ENCODE peak calls at places on chromosomes 16 and 17, in six cellular contexts. G is A549, Q is IMR-90, P is HCT116, R is GM12878, A is SK-N-SH. X is an unnamed sample.

GRCh38 chr16:28218109-28218508 is 6.3 kb upstream of the XPO6 start:
- DNase-seq in Q (peak; percentile 52), G (no peak), R (no peak), P (peak; percentile 47), A (no peak), X (no peak)

GRCh38 chr17:41620583-41621434 is 3.6 kb downstream of the KRT17 start:
- DNase-seq in P (no peak), G (no peak), R (no peak), Q (no peak), A (no peak), X (no peak)

GRCh38 chr16:11583171-11583570 is 3.5 kb downstream of the LITAF start:
- DNase-seq in R (no peak), G (no peak), A (no peak), P (no peak), Q (peak; percentile 72), X (no peak)

GRCh38 chr17:70661342-70662222 is 492.2 kb downstream of the KCNJ2 start:
- DNase-seq in A (no peak), Q (peak; percentile 12), G (peak; percentile 15), P (no peak), R (no peak), X (no peak)

GRCh38 chr16:29687755-29688154 is 8.8 kb downstream of the QPRT start:
- DNase-seq in Q (no peak), A (no peak), R (no peak), P (no peak), G (no peak), X (no peak)

GRCh38 chr16:66913081-66913480 is 5.6 kb downstream of the CDH16 start:
- DNase-seq in R (no peak), A (no peak), Q (no peak), G (no peak), P (no peak), X (no peak)

GRCh38 chr17:81870155-81870977 is 771 bp downstream of the ARHGDIA start:
- DNase-seq in P (no peak), R (no peak), G (no peak), A (peak; percentile 74), Q (peak; percentile 69), X (peak; percentile 62)

GRCh38 chr16:88701541-88702363 is 4.5 kb downstream of the RNF166 start:
- DNase-seq in R (no peak), A (no peak), Q (no peak), G (no peak), P (no peak), X (no peak)

GRCh38 chr17:74325743-74326379 is at the start of gene KIF19:
- DNase-seq in Q (no peak), G (no peak), A (peak; percentile 91), P (no peak), R (no peak), X (peak; percentile 80)

GRCh38 chr17:15475620-15476354 is 8.4 kb upstream of the CDRT4 start:
- DNase-seq in A (no peak), G (no peak), P (no peak), R (no peak), Q (peak; percentile 62), X (no peak)

GRCh38 chr17:49935526-49936210 is 33.3 kb upstream of the DLX4 start:
- DNase-seq in A (no peak), Q (no peak), R (no peak), G (no peak), P (no peak), X (no peak)

GRCh38 chr17:55446581-55447205 is 25.1 kb upstream of the MMD start:
- DNase-seq in G (no peak), A (no peak), Q (no peak), R (no peak), P (no peak), X (no peak)

GRCh38 chr17:67053438-67054000 is 9.2 kb downstream of the CACNG1 start:
- DNase-seq in P (no peak), Q (no peak), G (no peak), R (no peak), A (peak; percentile 30), X (no peak)

GRCh38 chr16:28193530-28194423 is 18.0 kb downstream of the XPO6 start:
- DNase-seq in R (no peak), P (no peak), Q (peak; percentile 98), A (no peak), G (no peak), X (no peak)

GRCh38 chr17:47969975-47970724 is 763 bp upstream of the CDK5RAP3 start:
- DNase-seq in Q (no peak), A (no peak), R (no peak), G (no peak), P (no peak), X (no peak)

GRCh38 chr17:47966079-47966519 is 4.8 kb upstream of the CDK5RAP3 start:
- DNase-seq in G (no peak), P (no peak), R (no peak), A (no peak), Q (no peak), X (no peak)

GRCh38 chr17:47968836-47969235 is 2.1 kb upstream of the CDK5RAP3 start:
- DNase-seq in P (no peak), Q (peak; percentile 45), R (no peak), G (no peak), A (no peak), X (no peak)

GRCh38 chr17:47970725-47971511 is at the start of gene CDK5RAP3:
- DNase-seq in G (peak; percentile 96), Q (peak; percentile 99), R (peak; percentile 97), A (peak; percentile 99), P (peak; percentile 100), X (peak; percentile 99)

DNA sequence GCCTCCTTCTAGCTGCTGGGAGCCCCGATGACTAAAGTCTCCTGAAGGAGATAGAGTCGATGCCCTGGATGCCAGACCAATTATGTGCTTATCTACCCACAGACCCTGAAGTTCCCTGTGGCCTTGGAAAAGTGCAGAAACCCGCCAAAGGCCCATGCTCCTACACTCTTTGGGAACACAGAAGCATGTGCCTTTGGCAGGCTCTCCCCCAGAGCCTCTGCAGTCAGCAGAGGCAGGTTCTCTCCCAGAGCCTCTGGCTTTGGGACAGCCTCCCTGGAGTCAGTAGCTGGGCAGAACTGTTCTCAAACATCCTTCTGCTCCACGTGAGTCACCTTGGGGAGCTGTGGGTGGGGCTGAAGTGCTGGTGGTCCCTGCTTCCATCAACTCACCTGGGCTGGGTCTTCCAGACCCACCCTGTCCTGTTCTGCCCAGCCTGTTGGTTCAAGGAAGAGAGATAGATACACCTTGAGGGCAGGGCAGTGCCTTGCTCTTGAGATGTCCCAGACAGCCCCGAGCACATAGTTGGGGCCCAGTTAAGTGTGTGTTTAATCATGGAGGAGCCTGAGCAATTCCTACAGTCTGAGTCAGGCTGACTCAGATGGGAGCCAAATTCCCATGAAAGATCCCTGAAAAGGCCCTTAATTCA is 3.2 kb upstream of the CDK5RAP3 start:
- DNase-seq in A (no peak), R (no peak), G (peak; percentile 61), Q (peak; percentile 89), P (peak; percentile 53), X (no peak)
- TF ChIP-seq RAD21 in A (no peak), R (no peak), G (no peak), Q (no peak), P (no peak), X (no peak)

GRCh38 chr17:20999044-20999573 is 43.7 kb downstream of the USP22 start:
- DNase-seq in R (no peak), Q (no peak), A (no peak), P (no peak), G (no peak), X (no peak)
- TF ChIP-seq RAD21 in R (no peak), Q (no peak), A (no peak), P (no peak), G (no peak), X (no peak)

GRCh38 chr17:37082985-37083384 is 134.2 kb downstream of the AATF start:
- DNase-seq in P (no peak), Q (no peak), R (no peak), A (no peak), G (no peak), X (no peak)

GRCh38 chr17:37082461-37082860 is 133.7 kb downstream of the AATF start:
- DNase-seq in G (no peak), Q (no peak), A (no peak), R (no peak), P (no peak), X (no peak)

GRCh38 chr17:37079735-37080134 is 131.0 kb downstream of the AATF start:
- DNase-seq in R (no peak), A (no peak), P (no peak), G (no peak), Q (peak; percentile 45), X (no peak)

GRCh38 chr17:37081287-37081686 is 132.5 kb downstream of the AATF start:
- DNase-seq in P (no peak), G (no peak), R (no peak), A (no peak), Q (no peak), X (no peak)

DNA sequence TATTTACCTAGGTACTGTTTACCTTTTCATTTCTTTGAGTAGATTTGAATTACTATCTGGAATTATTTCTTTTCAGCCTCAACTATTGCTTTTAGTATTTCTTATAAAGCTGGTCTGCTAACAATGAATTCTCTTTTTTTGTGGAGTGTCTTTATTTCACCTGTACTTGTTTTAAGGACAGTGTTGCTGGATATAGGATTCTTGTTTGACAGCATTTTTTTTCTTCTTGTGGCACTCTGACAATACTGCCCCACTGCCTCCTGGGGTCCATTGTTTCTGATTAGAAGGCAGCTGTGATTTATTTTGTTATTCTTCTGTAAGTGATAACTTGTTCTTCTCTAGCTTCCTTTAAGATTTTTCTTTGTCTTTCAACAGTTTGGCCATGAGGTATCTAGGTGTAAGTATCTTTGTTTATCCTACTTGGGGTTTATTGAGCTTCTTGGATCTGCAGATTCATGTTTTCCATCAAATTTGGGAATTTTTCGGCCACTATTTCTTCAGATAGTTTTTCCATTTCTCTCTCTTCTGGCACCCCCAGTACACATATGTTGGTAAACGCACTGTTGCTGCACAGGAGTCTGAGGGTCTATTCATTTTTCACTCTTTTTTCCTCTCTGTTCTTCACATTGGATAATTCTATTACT is 130.4 kb downstream of the AATF start:
- DNase-seq in P (no peak), A (no peak), R (no peak), G (no peak), Q (no peak), X (no peak)
- TF ChIP-seq RAD21 in P (no peak), A (no peak), R (no peak), G (no peak), Q (no peak), X (no peak)

GRCh38 chr16:57409870-57410585 is 5.5 kb downstream of the CCL17 start:
- DNase-seq in P (no peak), A (no peak), R (no peak), G (no peak), Q (no peak), X (no peak)
- TF ChIP-seq RAD21 in P (no peak), A (no peak), R (no peak), G (no peak), Q (no peak), X (no peak)

GRCh38 chr16:54505479-54506247 is 219.1 kb upstream of the IRX3 start:
- DNase-seq in A (no peak), Q (no peak), P (no peak), G (no peak), R (no peak), X (no peak)
- TF ChIP-seq RAD21 in A (no peak), Q (no peak), P (no peak), G (no peak), R (no peak), X (no peak)

X was measured in H1.